ENCODE peak calls at places on chromosomes 7 and 10, in eight cellular contexts. I is activated gamma-delta T cell treated with Interleukin-2 at 50 U/mL for 16 hours, B is cardiac muscle cell, U is HT1080, W is AG04450, V is NCI-H1436, P is HS-5, F is AG20443. N is an unnamed sample.

GRCh38 chr7:12322287-12322902 is 81.3 kb downstream of the VWDE start:
- DNase-seq in W (no peak), U (no peak), V (no peak), P (peak), I (no peak), F (peak), B (peak), N (no peak)

GRCh38 chr7:136868496-136869005 is at the start of gene CHRM2:
- DNase-seq in W (peak), V (no peak), U (no peak), I (no peak), P (no peak), F (peak), B (peak), N (no peak)

GRCh38 chr10:49135575-49136313 is 1.9 kb upstream of the FAM170B start:
- DNase-seq in W (no peak), U (no peak), V (no peak), F (peak), I (no peak), P (no peak), B (no peak), N (no peak)

GRCh38 chr7:15167912-15168311 is 265.4 kb upstream of the DGKB start:
- DNase-seq in F (no peak), P (no peak), W (no peak), V (no peak), I (no peak), U (no peak), B (no peak), N (no peak)

GRCh38 chr7:859368-860030 is 16.9 kb upstream of the GET4 start:
- DNase-seq in W (no peak), B (no peak), P (no peak), V (no peak), F (peak), U (no peak), I (no peak), N (no peak)

GRCh38 chr7:145539910-145540309 is 576.7 kb upstream of the CNTNAP2 start:
- DNase-seq in V (no peak), U (no peak), B (no peak), W (no peak), P (no peak), I (no peak), F (no peak), N (no peak)

GRCh38 chr10:8663131-8663530 is 608.6 kb downstream of the GATA3 start:
- DNase-seq in P (no peak), V (no peak), F (no peak), U (no peak), W (no peak), I (no peak), B (no peak), N (no peak)

GRCh38 chr10:14837003-14837755 is 658 bp downstream of the CDNF start:
- DNase-seq in I (no peak), U (no peak), F (no peak), P (no peak), V (no peak), W (peak), B (no peak), N (no peak)

GRCh38 chr7:50315193-50315592 is 10.7 kb downstream of the IKZF1 start:
- DNase-seq in P (no peak), V (no peak), I (no peak), U (no peak), F (no peak), W (no peak), B (no peak), N (no peak)

GRCh38 chr7:137343483-137343841 is at the start of gene PTN:
- DNase-seq in F (peak), W (peak), P (peak), U (peak), I (no peak), V (peak), B (peak), N (no peak)

GRCh38 chr10:23173549-23174074 is 18.5 kb upstream of the PTF1A start:
- DNase-seq in P (no peak), V (no peak), F (no peak), W (no peak), U (no peak), I (no peak), B (no peak), N (no peak)